ENCODE peak calls at places on chromosomes 11 and 22, in seven cellular contexts. V is nephron progenitor cell, J is ELF-1, Q is GM19239, G is fibroblast of lung, S is RWPE1, C is GM10248. N is an unnamed sample.

GRCh38 chr11:104152941-104153340 is 11.0 kb downstream of the PDGFD start:
- DNase-seq in S (no peak), Q (no peak), J (no peak), V (no peak), C (no peak), G (no peak), N (no peak)

GRCh38 chr11:47715082-47715669 is at the start of gene AGBL2:
- DNase-seq in G (peak; percentile 58), S (peak; percentile 75), V (peak; percentile 77), C (peak; percentile 93), Q (peak; percentile 83), J (no peak), N (peak; percentile 77)

GRCh38 chr22:37681556-37682049 is 4.5 kb upstream of the NOL12 start:
- DNase-seq in J (peak; percentile 90), V (peak; percentile 68), C (peak; percentile 83), G (peak; percentile 80), Q (peak; percentile 56), S (peak; percentile 61), N (peak; percentile 85)

GRCh38 chr11:73752903-73753302 is 8.0 kb downstream of the RAB6A start:
- DNase-seq in C (no peak), Q (no peak), G (no peak), V (no peak), S (no peak), J (no peak), N (no peak)

GRCh38 chr11:125370561-125371389 is 125.3 kb downstream of the FEZ1 start:
- DNase-seq in S (no peak), C (no peak), Q (no peak), V (no peak), G (no peak), J (peak; percentile 79), N (peak; percentile 89)

GRCh38 chr11:38460901-38461300 is 1862.9 kb upstream of the RAG2 start:
- DNase-seq in S (peak; percentile 26), J (no peak), V (peak; percentile 29), C (no peak), G (peak; percentile 96), Q (no peak), N (peak; percentile 16)

GRCh38 chr11:57312511-57313021 is 12.2 kb downstream of the TNKS1BP1 start:
- DNase-seq in Q (no peak), V (no peak), S (no peak), G (no peak), C (no peak), J (peak; percentile 34), N (no peak)

GRCh38 chr11:95585071-95585751 is 204.4 kb downstream of the FAM76B start:
- DNase-seq in J (no peak), V (no peak), G (peak; percentile 57), C (no peak), S (no peak), Q (no peak), N (no peak)

GRCh38 chr11:31834237-31834636 is 23.1 kb upstream of the PAX6 start:
- DNase-seq in S (no peak), V (no peak), C (no peak), G (no peak), J (peak; percentile 24), Q (no peak), N (no peak)

GRCh38 chr11:35043933-35044332 is 95.0 kb upstream of the CD44 start:
- DNase-seq in C (no peak), G (peak; percentile 59), J (no peak), Q (no peak), V (no peak), S (no peak), N (no peak)

N was measured in WERI-Rb-1.